ENCODE peak calls at places on chromosomes 6 and 20, in eight cellular contexts. L is activated naive CD4-positive, alpha-beta T cell treated with anti-CD3 and anti-CD28 coated beads, Interleukin-2, amount 10 ng/mL, durations not matched to agents 7 days and 5 days; H is activated effector memory CD4-positive, alpha-beta T cell treated with anti-CD3 and anti-CD28 coated beads, Interleukin-2, amount 50 U/mL, for 16 hours; Y is T-helper 17 cell; T is H54; M is effector CD4-positive, alpha-beta T cell; J is HS-27A; I is choroid plexus epithelial cell. C is an unnamed sample.

GRCh38 chr20:43662943-43663655 is 3.8 kb upstream of the MYBL2 start:
- DNase-seq in H (no peak), J (no peak), T (peak; percentile 33), M (no peak), L (no peak), I (no peak), Y (no peak), C (peak; percentile 47)

GRCh38 chr6:43913388-43914271 is 143.6 kb downstream of the VEGFA start:
- DNase-seq in J (no peak), T (no peak), Y (no peak), H (no peak), I (peak; percentile 56), M (no peak), L (no peak), C (no peak)

GRCh38 chr6:9554351-9554750 is 860.5 kb downstream of the TFAP2A start:
- DNase-seq in H (no peak), L (no peak), J (no peak), T (no peak), M (no peak), Y (no peak), I (no peak), C (no peak)

GRCh38 chr6:52133326-52133725 is 45.9 kb upstream of the PKHD1 start:
- DNase-seq in I (no peak), M (no peak), Y (no peak), H (no peak), T (no peak), L (no peak), J (no peak), C (no peak)

GRCh38 chr20:3323398-3323797 is 84.1 kb downstream of the DNAAF9 start:
- DNase-seq in T (no peak), Y (no peak), L (no peak), H (no peak), J (no peak), I (no peak), M (no peak), C (no peak)

GRCh38 chr6:107179004-107179403 is 63.7 kb upstream of the BEND3 start:
- DNase-seq in L (peak; percentile 22), T (no peak), I (peak; percentile 61), M (no peak), J (no peak), H (no peak), Y (no peak), C (no peak)

GRCh38 chr20:37486186-37486999 is 34.7 kb upstream of the NNAT start:
- DNase-seq in H (no peak), I (no peak), M (no peak), T (no peak), L (no peak), Y (no peak), J (no peak), C (no peak)

GRCh38 chr6:113185299-113185698 is 671.8 kb upstream of the MARCKS start:
- DNase-seq in I (no peak), M (no peak), Y (no peak), H (no peak), T (no peak), J (no peak), L (no peak), C (no peak)

GRCh38 chr20:36467076-36467999 is 74.0 kb upstream of the MYL9 start:
- DNase-seq in Y (peak; percentile 38), H (peak; percentile 82), M (peak; percentile 43), I (peak; percentile 56), T (peak; percentile 70), L (peak; percentile 63), J (no peak), C (no peak)

GRCh38 chr6:124430741-124431140 is 531.5 kb upstream of the RNF217 start:
- DNase-seq in J (no peak), I (no peak), Y (no peak), M (no peak), H (no peak), L (no peak), T (no peak), C (no peak)

GRCh38 chr6:168007592-168008338 is 10.3 kb downstream of the KIF25 start:
- DNase-seq in L (no peak), J (peak; percentile 56), T (peak; percentile 31), H (no peak), Y (no peak), I (peak; percentile 100), M (no peak), C (peak; percentile 92)

GRCh38 chr6:165184192-165184979 is 125.0 kb downstream of the C6orf118 start:
- DNase-seq in Y (no peak), H (no peak), J (no peak), I (no peak), L (no peak), M (no peak), T (no peak), C (no peak)

GRCh38 chr6:11410539-11411307 is 126.8 kb upstream of the TMEM170B start:
- DNase-seq in J (no peak), H (no peak), Y (no peak), T (no peak), I (no peak), L (no peak), M (no peak), C (no peak)

GRCh38 chr6:82995066-82995465 is 70.6 kb downstream of the UBE3D start:
- DNase-seq in M (no peak), H (no peak), J (no peak), I (no peak), Y (no peak), L (no peak), T (no peak), C (no peak)

GRCh38 chr6:137699036-137699683 is 167.9 kb upstream of the TNFAIP3 start:
- DNase-seq in M (no peak), J (no peak), L (peak; percentile 51), Y (no peak), H (peak; percentile 69), I (no peak), T (no peak), C (peak; percentile 31)

C was measured in HS-5.